ENCODE peak calls at places on chromosome 13, in five cellular contexts. D is midbrain, X is HAP-1, J is cardiac muscle cell, M is NCI-H226. F is an unnamed sample.

GRCh38 chr13:27980280-27980998 is 8.1 kb downstream of the URAD start:
- DNase-seq in D (no peak), X (no peak), J (no peak), M (no peak), F (no peak)

GRCh38 chr13:87982436-87982835 is 311.3 kb downstream of the SLITRK5 start:
- DNase-seq in D (no peak), X (no peak), J (no peak), M (no peak), F (no peak)

GRCh38 chr13:110869231-110869804 is 45.6 kb downstream of the ANKRD10 start:
- DNase-seq in D (no peak), X (no peak), J (no peak), M (no peak), F (no peak)

GRCh38 chr13:94342436-94343242 is 136.8 kb downstream of the DCT start:
- DNase-seq in D (no peak), X (no peak), J (no peak), M (no peak), F (no peak)

GRCh38 chr13:26695360-26695705 is 65.3 kb downstream of the GPR12 start:
- DNase-seq in D (no peak), X (no peak), J (no peak), M (no peak), F (no peak)

GRCh38 chr13:87123987-87124784 is 547.0 kb upstream of the SLITRK5 start:
- DNase-seq in D (no peak), X (peak; percentile 64), J (peak; percentile 95), M (peak; percentile 100), F (no peak)

GRCh38 chr13:106499905-106500304 is 35.6 kb downstream of the EFNB2 start:
- DNase-seq in D (peak; percentile 33), X (no peak), J (peak; percentile 66), M (peak; percentile 29), F (no peak)

GRCh38 chr13:55534306-55534705 is 1606.4 kb upstream of the PRR20A start:
- DNase-seq in D (no peak), X (no peak), J (no peak), M (no peak), F (no peak)

GRCh38 chr13:26074706-26075105 is 22.9 kb upstream of the SHISA2 start:
- DNase-seq in D (no peak), X (no peak), J (peak; percentile 34), M (peak; percentile 8), F (no peak)

GRCh38 chr13:32430018-32430747 is 2.3 kb upstream of the N4BP2L1 start:
- DNase-seq in D (no peak), X (no peak), J (no peak), M (no peak), F (no peak)

F was measured in substantia nigra.